ENCODE peak calls at places on chromosomes 1 and 21, in six cellular contexts. Q, A, L, S, P and F are unnamed samples.

GRCh38 chr1:217747156-217747769 is 116.1 kb downstream of the SPATA17 start:
- DNase-seq in Q (peak), A (no peak), L (no peak), S (peak), P (no peak), F (peak)

GRCh38 chr1:28592314-28593071 is 428 bp downstream of the RAB42 start:
- DNase-seq in Q (no peak), A (no peak), L (no peak), S (no peak), P (no peak), F (no peak)

GRCh38 chr21:42019101-42019605 is 9.0 kb upstream of the ZBTB21 start:
- DNase-seq in Q (no peak), A (no peak), L (no peak), S (no peak), P (no peak), F (no peak)

GRCh38 chr1:78691995-78692747 is 42.5 kb downstream of the IFI44 start:
- DNase-seq in Q (no peak), A (no peak), L (no peak), S (peak), P (no peak), F (no peak)

GRCh38 chr1:35454616-35455015 is 102.6 kb downstream of the KIAA0319L start:
- DNase-seq in Q (peak), A (no peak), L (no peak), S (peak), P (no peak), F (no peak)

GRCh38 chr1:91811363-91812025 is 74.5 kb downstream of the TGFBR3 start:
- DNase-seq in Q (no peak), A (no peak), L (no peak), S (no peak), P (no peak), F (no peak)

GRCh38 chr1:182193908-182194550 is 132.5 kb upstream of the ZNF648 start:
- DNase-seq in Q (peak), A (no peak), L (no peak), S (no peak), P (no peak), F (no peak)

GRCh38 chr1:55015123-55015522 is 16.4 kb downstream of the BSND start:
- DNase-seq in Q (no peak), A (no peak), L (no peak), S (no peak), P (no peak), F (no peak)

GRCh38 chr1:59693431-59693830 is 121.3 kb upstream of the HOOK1 start:
- DNase-seq in Q (no peak), A (no peak), L (no peak), S (no peak), P (no peak), F (no peak)

GRCh38 chr1:40782371-40782956 is 1.1 kb upstream of the KCNQ4 start:
- DNase-seq in Q (no peak), A (no peak), L (no peak), S (no peak), P (no peak), F (no peak)

GRCh38 chr1:27366113-27366410 is 699 bp downstream of the MAP3K6 start:
- DNase-seq in Q (peak), A (peak), L (peak), S (peak), P (peak), F (peak)

GRCh38 chr1:9181176-9181906 is 52.4 kb upstream of the GPR157 start:
- DNase-seq in Q (peak), A (peak), L (peak), S (no peak), P (peak), F (no peak)

GRCh38 chr1:235045921-235046601 is 82.6 kb downstream of the TOMM20 start:
- DNase-seq in Q (no peak), A (no peak), L (no peak), S (no peak), P (no peak), F (no peak)

GRCh38 chr1:150974580-150975478 is at the start of gene CERS2:
- DNase-seq in Q (peak), A (peak), L (peak), S (peak), P (peak), F (peak)

GRCh38 chr1:63885899-63886298 is 112.1 kb downstream of the ROR1 start:
- DNase-seq in Q (no peak), A (no peak), L (no peak), S (no peak), P (no peak), F (no peak)

GRCh38 chr1:24058671-24059455 is 53.1 kb downstream of the MYOM3 start:
- DNase-seq in Q (peak), A (no peak), L (no peak), S (no peak), P (no peak), F (no peak)

GRCh38 chr1:199545780-199546179 is 481.7 kb upstream of the NR5A2 start:
- DNase-seq in Q (peak), A (no peak), L (no peak), S (no peak), P (no peak), F (no peak)

GRCh38 chr1:2949966-2950925 is 71.0 kb upstream of the ACTRT2 start:
- DNase-seq in Q (no peak), A (no peak), L (no peak), S (no peak), P (no peak), F (no peak)

GRCh38 chr1:40894455-40894854 is 32.3 kb upstream of the CITED4 start:
- DNase-seq in Q (no peak), A (no peak), L (no peak), S (no peak), P (no peak), F (no peak)

GRCh38 chr1:244102051-244102450 is 51.0 kb downstream of the ZBTB18 start:
- DNase-seq in Q (no peak), A (no peak), L (no peak), S (no peak), P (no peak), F (no peak)

GRCh38 chr21:15138475-15138874 is 73.7 kb upstream of the NRIP1 start:
- DNase-seq in Q (no peak), A (no peak), L (no peak), S (no peak), P (no peak), F (peak)

GRCh38 chr1:164671597-164672327 is 112.8 kb downstream of the PBX1 start:
- DNase-seq in Q (no peak), A (no peak), L (no peak), S (no peak), P (no peak), F (no peak)